ENCODE peak calls at places on chromosomes 12 and 14, in four cellular contexts. P is activated CD4-positive, alpha-beta T cell treated with anti-CD3 and anti-CD28 coated beads, Interleukin-2, amount 50 U/mL, for 1 hour; Q is NCI-H1436; S is neural progenitor cell. O is an unnamed sample.

GRCh38 chr14:71713061-71713850 is 219.0 kb upstream of the RGS6 start:
- DNase-seq in P (no peak), Q (no peak), S (no peak), O (no peak)

GRCh38 chr12:13913371-13913770 is 68.0 kb downstream of the GRIN2B start:
- DNase-seq in P (no peak), Q (no peak), S (no peak), O (no peak)

GRCh38 chr14:68911594-68912227 is 67.4 kb downstream of the ACTN1 start:
- DNase-seq in P (peak), Q (peak), S (peak), O (peak)

GRCh38 chr14:59249029-59249428 is 60.6 kb downstream of the DAAM1 start:
- DNase-seq in P (no peak), Q (no peak), S (peak), O (no peak)

GRCh38 chr12:27711312-27711682 is 665 bp downstream of the MRPS35 start:
- DNase-seq in P (no peak), Q (no peak), S (no peak), O (no peak)

GRCh38 chr12:117805865-117806264 is 162.9 kb downstream of the KSR2 start:
- DNase-seq in P (no peak), Q (no peak), S (no peak), O (no peak)

GRCh38 chr12:54439521-54440255 is 20.6 kb upstream of the ITGA5 start:
- DNase-seq in P (no peak), Q (peak), S (peak), O (peak)

GRCh38 chr14:106844608-106845285 is 1318.4 kb downstream of the TMEM121 start:
- DNase-seq in P (peak), Q (peak), S (no peak), O (no peak)

GRCh38 chr12:116863275-116863767 is 17.9 kb downstream of the HRK start:
- DNase-seq in P (no peak), Q (no peak), S (peak), O (no peak)

GRCh38 chr12:19223695-19224094 is 94.2 kb downstream of the PLEKHA5 start:
- DNase-seq in P (no peak), Q (no peak), S (no peak), O (no peak)

GRCh38 chr12:67650528-67651379 is 2.2 kb downstream of the DYRK2 start:
- DNase-seq in P (peak), Q (no peak), S (no peak), O (no peak)

GRCh38 chr12:125142601-125143000 is 77.4 kb downstream of the AACS start:
- DNase-seq in P (no peak), Q (no peak), S (no peak), O (no peak)

GRCh38 chr12:120581998-120582397 is 796 bp upstream of the POP5 start:
- DNase-seq in P (no peak), Q (no peak), S (no peak), O (no peak)

GRCh38 chr12:29640589-29641345 is 143.0 kb downstream of the TMTC1 start:
- DNase-seq in P (no peak), Q (no peak), S (peak), O (no peak)

GRCh38 chr12:120115692-120116442 is 686 bp downstream of the RAB35 start:
- DNase-seq in P (no peak), Q (no peak), S (no peak), O (peak)

GRCh38 chr12:106693421-106693820 is 81.1 kb upstream of the RIC8B start:
- DNase-seq in P (no peak), Q (no peak), S (no peak), O (no peak)

GRCh38 chr12:42027537-42027936 is 117.1 kb downstream of the GXYLT1 start:
- DNase-seq in P (no peak), Q (no peak), S (no peak), O (no peak)

GRCh38 chr14:71150737-71151136 is 243.5 kb downstream of the PCNX1 start:
- DNase-seq in P (no peak), Q (no peak), S (no peak), O (no peak)

GRCh38 chr12:1859643-1860042 is 39.3 kb downstream of the LRTM2 start:
- DNase-seq in P (no peak), Q (no peak), S (no peak), O (no peak)

GRCh38 chr12:74780458-74781241 is 243.0 kb downstream of the ATXN7L3B start:
- DNase-seq in P (no peak), Q (no peak), S (no peak), O (peak)

GRCh38 chr12:50201987-50202521 is 34.9 kb upstream of the CERS5 start:
- DNase-seq in P (no peak), Q (no peak), S (no peak), O (no peak)

GRCh38 chr12:122946690-122947271 is 19.5 kb downstream of the ABCB9 start:
- DNase-seq in P (peak), Q (no peak), S (peak), O (no peak)

GRCh38 chr14:55928316-55928715 is 189.9 kb upstream of the PELI2 start:
- DNase-seq in P (no peak), Q (no peak), S (no peak), O (no peak)

GRCh38 chr12:81758421-81759214 is 532 bp downstream of the PPFIA2 start:
- DNase-seq in P (no peak), Q (peak), S (peak), O (peak)

GRCh38 chr14:51094282-51094821 is 553 bp downstream of the TRIM9 start:
- DNase-seq in P (peak), Q (no peak), S (peak), O (no peak)

GRCh38 chr12:109763201-109763841 is 49.7 kb downstream of the FAM222A start:
- DNase-seq in P (no peak), Q (no peak), S (no peak), O (no peak)

GRCh38 chr12:49703647-49704137 is 3.5 kb downstream of the FMNL3 start:
- DNase-seq in P (no peak), Q (no peak), S (no peak), O (no peak)

GRCh38 chr14:91996951-91997371 is 42.9 kb downstream of the TRIP11 start:
- DNase-seq in P (no peak), Q (peak), S (peak), O (peak)

GRCh38 chr14:74519316-74520074 is 25.9 kb downstream of the ISCA2 start:
- DNase-seq in P (no peak), Q (no peak), S (no peak), O (no peak)

GRCh38 chr14:81396108-81396507 is 4.0 kb downstream of the STON2 start:
- DNase-seq in P (no peak), Q (no peak), S (no peak), O (no peak)

GRCh38 chr12:80837342-80837978 is 100.3 kb downstream of the LIN7A start:
- DNase-seq in P (no peak), Q (peak), S (peak), O (peak)

GRCh38 chr12:95975491-95975890 is 20.7 kb downstream of the HAL start:
- DNase-seq in P (no peak), Q (no peak), S (no peak), O (no peak)

GRCh38 chr14:92848941-92849340 is 54.8 kb downstream of the GOLGA5 start:
- DNase-seq in P (no peak), Q (peak), S (no peak), O (no peak)

GRCh38 chr14:38255673-38256357 is at the start of gene CLEC14A:
- DNase-seq in P (no peak), Q (no peak), S (peak), O (no peak)

GRCh38 chr12:642633-643477 is 20.4 kb downstream of the NINJ2 start:
- DNase-seq in P (peak), Q (peak), S (peak), O (peak)